ENCODE peak calls at places on chromosomes 13 and 19, in seven cellular contexts. One of them, this sample, is unnamed.

GRCh38 chr13:60591348-60591747 is 194.3 kb downstream of the TDRD3 start:
- DNase-seq in cardiac fibroblast: peak
- DNase-seq in iPS DF 19.7: no peak
- DNase-seq in AG08395: peak
- DNase-seq in A549: no peak
- DNase-seq in H9: no peak
- DNase-seq in HS-27A: no peak
- DNase-seq in this sample: no peak

GRCh38 chr13:39616087-39616694 is 13.2 kb upstream of the LHFPL6 start:
- DNase-seq in H9: peak
- DNase-seq in A549: peak
- DNase-seq in AG08395: peak
- DNase-seq in cardiac fibroblast: peak
- DNase-seq in iPS DF 19.7: no peak
- DNase-seq in HS-27A: no peak
- DNase-seq in this sample: peak

GRCh38 chr19:7883796-7884570 is 4.3 kb upstream of the LRRC8E start:
- DNase-seq in A549: no peak
- DNase-seq in iPS DF 19.7: no peak
- DNase-seq in H9: no peak
- DNase-seq in HS-27A: no peak
- DNase-seq in AG08395: no peak
- DNase-seq in cardiac fibroblast: peak
- DNase-seq in this sample: no peak

GRCh38 chr13:25111557-25111956 is 15.6 kb downstream of the PABPC3 start:
- DNase-seq in cardiac fibroblast: peak
- DNase-seq in AG08395: no peak
- DNase-seq in HS-27A: no peak
- DNase-seq in H9: no peak
- DNase-seq in A549: no peak
- DNase-seq in iPS DF 19.7: no peak
- DNase-seq in this sample: no peak

GRCh38 chr13:34926513-34926912 is 15.6 kb upstream of the NBEA start:
- DNase-seq in HS-27A: peak
- DNase-seq in iPS DF 19.7: no peak
- DNase-seq in H9: no peak
- DNase-seq in AG08395: no peak
- DNase-seq in cardiac fibroblast: peak
- DNase-seq in A549: peak
- DNase-seq in this sample: no peak

GRCh38 chr13:79508224-79508961 is 27.4 kb downstream of the NDFIP2 start:
- DNase-seq in A549: no peak
- DNase-seq in cardiac fibroblast: no peak
- DNase-seq in iPS DF 19.7: no peak
- DNase-seq in HS-27A: no peak
- DNase-seq in AG08395: no peak
- DNase-seq in H9: no peak
- DNase-seq in this sample: no peak

GRCh38 chr13:98741741-98742435 is 10.6 kb downstream of the SLC15A1 start:
- DNase-seq in iPS DF 19.7: no peak
- DNase-seq in H9: no peak
- DNase-seq in A549: no peak
- DNase-seq in AG08395: peak
- DNase-seq in cardiac fibroblast: no peak
- DNase-seq in HS-27A: no peak
- DNase-seq in this sample: no peak

GRCh38 chr19:55027472-55028337 is 10.4 kb downstream of the GP6 start:
- DNase-seq in A549: peak
- DNase-seq in AG08395: no peak
- DNase-seq in iPS DF 19.7: no peak
- DNase-seq in cardiac fibroblast: peak
- DNase-seq in HS-27A: no peak
- DNase-seq in H9: no peak
- DNase-seq in this sample: no peak

GRCh38 chr19:46616631-46617322 is 8.1 kb downstream of the PTGIR start:
- DNase-seq in cardiac fibroblast: peak
- DNase-seq in A549: peak
- DNase-seq in H9: peak
- DNase-seq in HS-27A: no peak
- DNase-seq in AG08395: peak
- DNase-seq in iPS DF 19.7: no peak
- DNase-seq in this sample: peak

GRCh38 chr13:80303225-80303811 is 37.6 kb downstream of the SPRY2 start:
- DNase-seq in iPS DF 19.7: no peak
- DNase-seq in HS-27A: no peak
- DNase-seq in H9: no peak
- DNase-seq in cardiac fibroblast: peak
- DNase-seq in AG08395: no peak
- DNase-seq in A549: no peak
- DNase-seq in this sample: no peak

GRCh38 chr19:4889034-4889825 is 13.5 kb downstream of the ARRDC5 start:
- DNase-seq in iPS DF 19.7: no peak
- DNase-seq in A549: no peak
- DNase-seq in AG08395: peak
- DNase-seq in cardiac fibroblast: peak
- DNase-seq in H9: no peak
- DNase-seq in HS-27A: no peak
- DNase-seq in this sample: peak

GRCh38 chr13:40251343-40252032 is 415.0 kb downstream of the FOXO1 start:
- DNase-seq in iPS DF 19.7: no peak
- DNase-seq in H9: no peak
- DNase-seq in A549: no peak
- DNase-seq in HS-27A: no peak
- DNase-seq in cardiac fibroblast: peak
- DNase-seq in AG08395: no peak
- DNase-seq in this sample: no peak

This sample was measured in HTR-8/SVneo.